ENCODE peak calls at places on chromosomes 13 and 19, in seven cellular contexts. Y is testis; V is CD4-positive, CD25-positive, alpha-beta regulatory T cell; U is mucosa of gallbladder; E is neural crest cell; J is pons; B is pancreas. R is an unnamed sample.

GRCh38 chr13:95723428-95723827 is 46.5 kb downstream of the DNAJC3 start:
- DNase-seq in Y (no peak), V (no peak), U (no peak), E (no peak), J (no peak), B (no peak), R (no peak)

GRCh38 chr19:52535831-52536800 is 8.6 kb downstream of the ZNF808 start:
- DNase-seq in Y (peak), V (peak), U (peak), E (peak), J (peak), B (peak), R (peak)

GRCh38 chr13:23467932-23468278 is 34.4 kb upstream of the SACS start:
- DNase-seq in Y (no peak), V (no peak), U (no peak), E (no peak), J (no peak), B (no peak), R (no peak)

GRCh38 chr19:14004619-14005380 is 1.3 kb downstream of the RFX1 start:
- DNase-seq in Y (peak), V (no peak), U (peak), E (no peak), J (peak), B (no peak), R (peak)

GRCh38 chr19:13451596-13451995 is 54.7 kb downstream of the CACNA1A start:
- DNase-seq in Y (no peak), V (no peak), U (no peak), E (no peak), J (no peak), B (no peak), R (no peak)

GRCh38 chr13:112626124-112626523 is 38.2 kb upstream of the TUBGCP3 start:
- DNase-seq in Y (no peak), V (no peak), U (no peak), E (no peak), J (no peak), B (no peak), R (no peak)

GRCh38 chr13:113309481-113309880 is 12.4 kb downstream of the LAMP1 start:
- DNase-seq in Y (no peak), V (no peak), U (no peak), E (no peak), J (no peak), B (no peak), R (no peak)

GRCh38 chr13:113904411-113904810 is 40.5 kb upstream of the GAS6 start:
- DNase-seq in Y (peak), V (no peak), U (peak), E (no peak), J (peak), B (peak), R (peak)

GRCh38 chr19:392375-392970 is 16.5 kb downstream of the C2CD4C start:
- DNase-seq in Y (no peak), V (no peak), U (no peak), E (no peak), J (no peak), B (no peak), R (no peak)

GRCh38 chr19:41192574-41193419 is at the start of gene CYP2S1:
- DNase-seq in Y (no peak), V (no peak), U (peak), E (no peak), J (no peak), B (peak), R (no peak)

GRCh38 chr19:35353635-35354034 is 4.6 kb upstream of the FFAR3 start:
- DNase-seq in Y (no peak), V (no peak), U (no peak), E (no peak), J (no peak), B (no peak), R (no peak)

GRCh38 chr19:17665058-17665457 is 23.1 kb downstream of the UNC13A start:
- DNase-seq in Y (no peak), V (no peak), U (no peak), E (no peak), J (no peak), B (no peak), R (no peak)

GRCh38 chr19:7986321-7987083 is 18.9 kb downstream of the ELAVL1 start:
- DNase-seq in Y (no peak), V (no peak), U (no peak), E (no peak), J (no peak), B (no peak), R (peak)

GRCh38 chr19:46159893-46160775 is 12.1 kb downstream of the IGFL2 start:
- DNase-seq in Y (no peak), V (no peak), U (no peak), E (no peak), J (no peak), B (no peak), R (no peak)

GRCh38 chr13:109869312-109870237 is 83.2 kb upstream of the IRS2 start:
- DNase-seq in Y (peak), V (no peak), U (peak), E (no peak), J (peak), B (peak), R (peak)

GRCh38 chr19:17873661-17874422 is 2.1 kb downstream of the SLC5A5 start:
- DNase-seq in Y (peak), V (peak), U (no peak), E (peak), J (no peak), B (no peak), R (peak)

GRCh38 chr13:38045278-38046048 is 175.9 kb upstream of the TRPC4 start:
- DNase-seq in Y (no peak), V (no peak), U (no peak), E (no peak), J (no peak), B (no peak), R (no peak)

GRCh38 chr13:99605417-99606321 is 104.4 kb downstream of the TM9SF2 start:
- DNase-seq in Y (peak), V (peak), U (peak), E (peak), J (no peak), B (peak), R (no peak)

GRCh38 chr19:3360494-3361383 is 5.6 kb upstream of the NFIC start:
- DNase-seq in Y (peak), V (peak), U (peak), E (no peak), J (peak), B (peak), R (peak)

GRCh38 chr13:111561091-111561778 is 240.8 kb downstream of the TEX29 start:
- DNase-seq in Y (no peak), V (no peak), U (no peak), E (no peak), J (no peak), B (no peak), R (no peak)

GRCh38 chr13:107545946-107546502 is 669.3 kb downstream of the LIG4 start:
- DNase-seq in Y (no peak), V (no peak), U (peak), E (no peak), J (no peak), B (no peak), R (no peak)

GRCh38 chr13:40114305-40114896 is 458.9 kb downstream of the COG6 start:
- DNase-seq in Y (no peak), V (no peak), U (no peak), E (no peak), J (peak), B (no peak), R (no peak)

GRCh38 chr13:109743706-109744453 is 42.5 kb downstream of the IRS2 start:
- DNase-seq in Y (no peak), V (no peak), U (no peak), E (no peak), J (no peak), B (no peak), R (peak)

GRCh38 chr19:29663861-29664752 is 1.2 kb upstream of the PLEKHF1 start:
- DNase-seq in Y (no peak), V (no peak), U (no peak), E (no peak), J (no peak), B (peak), R (no peak)

GRCh38 chr13:51324714-51325440 is 14.6 kb upstream of the SERPINE3 start:
- DNase-seq in Y (no peak), V (no peak), U (no peak), E (no peak), J (peak), B (no peak), R (no peak)

GRCh38 chr13:39035799-39036198 is 2.1 kb downstream of the PROSER1 start:
- DNase-seq in Y (no peak), V (no peak), U (no peak), E (no peak), J (no peak), B (no peak), R (no peak)

GRCh38 chr13:25462301-25463125 is 90.7 kb downstream of the ATP8A2 start:
- DNase-seq in Y (no peak), V (no peak), U (no peak), E (no peak), J (no peak), B (no peak), R (no peak)

GRCh38 chr13:23965346-23965745 is 68.0 kb upstream of the C1QTNF9B start:
- DNase-seq in Y (no peak), V (no peak), U (no peak), E (no peak), J (peak), B (no peak), R (peak)

R was measured in G401.